ENCODE peak calls at places on chromosomes 11 and 22, in eight cellular contexts. One of them, this sample, is unnamed.
A peak's percentile ranks its signal among the peaks of the same experiment; 100 is the strongest.

GRCh38 chr11:134802116-134802515 is 390.1 kb upstream of the B3GAT1 start:
- DNase-seq in right atrium auricular region: no peak
- DNase-seq in Calu3: no peak
- DNase-seq in CD4-positive, alpha-beta T cell: no peak
- DNase-seq in AG09309: no peak
- DNase-seq in kidney: no peak
- DNase-seq in sigmoid colon: no peak
- DNase-seq in tibial artery: no peak
- DNase-seq in this sample: peak; percentile 33

GRCh38 chr11:103585911-103586310 is 450.5 kb upstream of the DDI1 start:
- DNase-seq in right atrium auricular region: no peak
- DNase-seq in Calu3: no peak
- DNase-seq in CD4-positive, alpha-beta T cell: no peak
- DNase-seq in AG09309: no peak
- DNase-seq in kidney: no peak
- DNase-seq in sigmoid colon: no peak
- DNase-seq in tibial artery: no peak
- DNase-seq in this sample: no peak

GRCh38 chr11:70759846-70760245 is 361.5 kb downstream of the CTTN start:
- DNase-seq in right atrium auricular region: no peak
- DNase-seq in Calu3: no peak
- DNase-seq in CD4-positive, alpha-beta T cell: no peak
- DNase-seq in AG09309: no peak
- DNase-seq in kidney: no peak
- DNase-seq in sigmoid colon: peak; percentile 28
- DNase-seq in tibial artery: no peak
- DNase-seq in this sample: no peak

GRCh38 chr22:23709107-23709506 is 18.3 kb downstream of the RGL4 start:
- DNase-seq in right atrium auricular region: no peak
- DNase-seq in Calu3: no peak
- DNase-seq in CD4-positive, alpha-beta T cell: no peak
- DNase-seq in AG09309: no peak
- DNase-seq in kidney: no peak
- DNase-seq in sigmoid colon: no peak
- DNase-seq in tibial artery: no peak
- DNase-seq in this sample: no peak

GRCh38 chr11:6655020-6655789 is 404 bp downstream of the DCHS1 start:
- DNase-seq in right atrium auricular region: peak; percentile 78
- DNase-seq in Calu3: no peak
- DNase-seq in CD4-positive, alpha-beta T cell: peak; percentile 36
- DNase-seq in AG09309: no peak
- DNase-seq in kidney: peak; percentile 78
- DNase-seq in sigmoid colon: peak; percentile 74
- DNase-seq in tibial artery: peak; percentile 53
- DNase-seq in this sample: peak; percentile 62

GRCh38 chr11:92653448-92653847 is 316.0 kb upstream of the MTNR1B start:
- DNase-seq in right atrium auricular region: no peak
- DNase-seq in Calu3: no peak
- DNase-seq in CD4-positive, alpha-beta T cell: no peak
- DNase-seq in AG09309: no peak
- DNase-seq in kidney: no peak
- DNase-seq in sigmoid colon: no peak
- DNase-seq in tibial artery: no peak
- DNase-seq in this sample: no peak

GRCh38 chr11:116725434-116726221 is 47.2 kb downstream of the BUD13 start:
- DNase-seq in right atrium auricular region: no peak
- DNase-seq in Calu3: no peak
- DNase-seq in CD4-positive, alpha-beta T cell: no peak
- DNase-seq in AG09309: no peak
- DNase-seq in kidney: no peak
- DNase-seq in sigmoid colon: no peak
- DNase-seq in tibial artery: no peak
- DNase-seq in this sample: peak; percentile 27

GRCh38 chr11:40166892-40167291 is 1292.6 kb downstream of the LRRC4C start:
- DNase-seq in right atrium auricular region: no peak
- DNase-seq in Calu3: no peak
- DNase-seq in CD4-positive, alpha-beta T cell: no peak
- DNase-seq in AG09309: no peak
- DNase-seq in kidney: no peak
- DNase-seq in sigmoid colon: no peak
- DNase-seq in tibial artery: no peak
- DNase-seq in this sample: no peak

GRCh38 chr11:64094463-64095223 is 58.9 kb downstream of the FLRT1 start:
- DNase-seq in right atrium auricular region: no peak
- DNase-seq in Calu3: peak; percentile 81
- DNase-seq in CD4-positive, alpha-beta T cell: no peak
- DNase-seq in AG09309: no peak
- DNase-seq in kidney: no peak
- DNase-seq in sigmoid colon: peak; percentile 83
- DNase-seq in tibial artery: no peak
- DNase-seq in this sample: no peak

GRCh38 chr11:22479986-22480740 is 142.0 kb downstream of the SLC17A6 start:
- DNase-seq in right atrium auricular region: no peak
- DNase-seq in Calu3: no peak
- DNase-seq in CD4-positive, alpha-beta T cell: no peak
- DNase-seq in AG09309: no peak
- DNase-seq in kidney: no peak
- DNase-seq in sigmoid colon: no peak
- DNase-seq in tibial artery: no peak
- DNase-seq in this sample: no peak

GRCh38 chr22:19815093-19815822 is 39.4 kb downstream of the GNB1L start:
- DNase-seq in right atrium auricular region: peak; percentile 36
- DNase-seq in Calu3: no peak
- DNase-seq in CD4-positive, alpha-beta T cell: no peak
- DNase-seq in AG09309: no peak
- DNase-seq in kidney: no peak
- DNase-seq in sigmoid colon: no peak
- DNase-seq in tibial artery: no peak
- DNase-seq in this sample: no peak

GRCh38 chr11:6354651-6355485 is 34.6 kb upstream of the CAVIN3 start:
- DNase-seq in right atrium auricular region: no peak
- DNase-seq in Calu3: no peak
- DNase-seq in CD4-positive, alpha-beta T cell: no peak
- DNase-seq in AG09309: no peak
- DNase-seq in kidney: no peak
- DNase-seq in sigmoid colon: no peak
- DNase-seq in tibial artery: no peak
- DNase-seq in this sample: no peak

GRCh38 chr11:10893713-10894112 is 35.9 kb upstream of the ZBED5 start:
- DNase-seq in right atrium auricular region: no peak
- DNase-seq in Calu3: no peak
- DNase-seq in CD4-positive, alpha-beta T cell: no peak
- DNase-seq in AG09309: peak; percentile 55
- DNase-seq in kidney: no peak
- DNase-seq in sigmoid colon: no peak
- DNase-seq in tibial artery: no peak
- DNase-seq in this sample: no peak

GRCh38 chr11:33701831-33702230 is 1.2 kb upstream of the C11orf91 start:
- DNase-seq in right atrium auricular region: no peak
- DNase-seq in Calu3: peak; percentile 57
- DNase-seq in CD4-positive, alpha-beta T cell: no peak
- DNase-seq in AG09309: no peak
- DNase-seq in kidney: no peak
- DNase-seq in sigmoid colon: no peak
- DNase-seq in tibial artery: no peak
- DNase-seq in this sample: no peak

GRCh38 chr22:49598338-49598737 is 229.3 kb downstream of the BRD1 start:
- DNase-seq in right atrium auricular region: no peak
- DNase-seq in Calu3: no peak
- DNase-seq in CD4-positive, alpha-beta T cell: no peak
- DNase-seq in AG09309: no peak
- DNase-seq in kidney: no peak
- DNase-seq in sigmoid colon: peak; percentile 33
- DNase-seq in tibial artery: no peak
- DNase-seq in this sample: no peak

GRCh38 chr11:11913395-11913794 is 71.6 kb downstream of the USP47 start:
- DNase-seq in right atrium auricular region: no peak
- DNase-seq in Calu3: no peak
- DNase-seq in CD4-positive, alpha-beta T cell: no peak
- DNase-seq in AG09309: no peak
- DNase-seq in kidney: no peak
- DNase-seq in sigmoid colon: no peak
- DNase-seq in tibial artery: no peak
- DNase-seq in this sample: no peak

DNA sequence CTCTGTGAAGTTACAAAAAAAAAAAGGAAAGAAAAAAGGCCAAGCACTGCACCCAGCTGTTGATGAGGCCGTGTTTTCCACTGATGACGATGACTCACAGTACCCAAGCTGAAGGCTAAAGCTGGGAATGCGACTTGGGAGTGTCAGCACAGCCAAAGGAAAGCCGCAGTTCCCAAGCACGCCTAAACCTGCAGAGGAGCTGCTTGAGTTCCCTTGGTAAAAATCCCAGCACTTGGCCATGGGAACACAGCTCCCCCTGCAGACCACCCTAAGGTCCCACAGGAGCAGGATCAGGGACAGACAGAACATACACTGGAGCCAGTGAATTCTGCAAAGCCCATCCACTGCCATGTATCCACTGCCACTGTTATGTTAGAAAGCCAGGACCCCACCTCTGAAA is 39.9 kb downstream of the SERGEF start:
- DNase-seq in right atrium auricular region: no peak
- DNase-seq in Calu3: peak; percentile 32
- DNase-seq in CD4-positive, alpha-beta T cell: no peak
- DNase-seq in AG09309: peak; percentile 85
- DNase-seq in kidney: no peak
- DNase-seq in sigmoid colon: peak; percentile 75
- DNase-seq in tibial artery: peak; percentile 31
- DNase-seq in this sample: peak; percentile 66
- TF ChIP-seq CTCF in right atrium auricular region: peak; percentile 72
- TF ChIP-seq CTCF in Calu3: no peak
- TF ChIP-seq CTCF in CD4-positive, alpha-beta T cell: no peak
- TF ChIP-seq CTCF in AG09309: peak; percentile 92
- TF ChIP-seq CTCF in kidney: peak; percentile 53
- TF ChIP-seq CTCF in sigmoid colon: peak; percentile 35
- TF ChIP-seq CTCF in tibial artery: peak; percentile 36
- TF ChIP-seq CTCF in this sample: peak; percentile 69

GRCh38 chr11:61567286-61568061 is 13.4 kb downstream of the SYT7 start:
- DNase-seq in right atrium auricular region: peak; percentile 74
- DNase-seq in Calu3: peak; percentile 86
- DNase-seq in CD4-positive, alpha-beta T cell: peak; percentile 63
- DNase-seq in AG09309: peak; percentile 20
- DNase-seq in kidney: peak; percentile 91
- DNase-seq in sigmoid colon: peak; percentile 79
- DNase-seq in tibial artery: peak; percentile 63
- DNase-seq in this sample: peak; percentile 98
- TF ChIP-seq CTCF in right atrium auricular region: peak; percentile 68
- TF ChIP-seq CTCF in Calu3: peak; percentile 84
- TF ChIP-seq CTCF in CD4-positive, alpha-beta T cell: no peak
- TF ChIP-seq CTCF in AG09309: peak; percentile 15
- TF ChIP-seq CTCF in kidney: peak; percentile 40
- TF ChIP-seq CTCF in sigmoid colon: no peak
- TF ChIP-seq CTCF in tibial artery: no peak
- TF ChIP-seq CTCF in this sample: peak; percentile 100

GRCh38 chr11:749731-750130 is 2.5 kb downstream of the TALDO1 start:
- DNase-seq in right atrium auricular region: no peak
- DNase-seq in Calu3: no peak
- DNase-seq in CD4-positive, alpha-beta T cell: no peak
- DNase-seq in AG09309: no peak
- DNase-seq in kidney: no peak
- DNase-seq in sigmoid colon: no peak
- DNase-seq in tibial artery: no peak
- DNase-seq in this sample: no peak

GRCh38 chr11:748007-748359 is 719 bp downstream of the TALDO1 start:
- DNase-seq in right atrium auricular region: no peak
- DNase-seq in Calu3: no peak
- DNase-seq in CD4-positive, alpha-beta T cell: no peak
- DNase-seq in AG09309: no peak
- DNase-seq in kidney: peak; percentile 76
- DNase-seq in sigmoid colon: peak; percentile 64
- DNase-seq in tibial artery: no peak
- DNase-seq in this sample: no peak

GRCh38 chr11:742571-743201 is 4.6 kb upstream of the TALDO1 start:
- DNase-seq in right atrium auricular region: no peak
- DNase-seq in Calu3: no peak
- DNase-seq in CD4-positive, alpha-beta T cell: no peak
- DNase-seq in AG09309: no peak
- DNase-seq in kidney: no peak
- DNase-seq in sigmoid colon: no peak
- DNase-seq in tibial artery: no peak
- DNase-seq in this sample: no peak

GRCh38 chr11:746289-747175 is 732 bp upstream of the TALDO1 start:
- DNase-seq in right atrium auricular region: no peak
- DNase-seq in Calu3: no peak
- DNase-seq in CD4-positive, alpha-beta T cell: peak; percentile 27
- DNase-seq in AG09309: no peak
- DNase-seq in kidney: no peak
- DNase-seq in sigmoid colon: peak; percentile 65
- DNase-seq in tibial artery: no peak
- DNase-seq in this sample: no peak

DNA sequence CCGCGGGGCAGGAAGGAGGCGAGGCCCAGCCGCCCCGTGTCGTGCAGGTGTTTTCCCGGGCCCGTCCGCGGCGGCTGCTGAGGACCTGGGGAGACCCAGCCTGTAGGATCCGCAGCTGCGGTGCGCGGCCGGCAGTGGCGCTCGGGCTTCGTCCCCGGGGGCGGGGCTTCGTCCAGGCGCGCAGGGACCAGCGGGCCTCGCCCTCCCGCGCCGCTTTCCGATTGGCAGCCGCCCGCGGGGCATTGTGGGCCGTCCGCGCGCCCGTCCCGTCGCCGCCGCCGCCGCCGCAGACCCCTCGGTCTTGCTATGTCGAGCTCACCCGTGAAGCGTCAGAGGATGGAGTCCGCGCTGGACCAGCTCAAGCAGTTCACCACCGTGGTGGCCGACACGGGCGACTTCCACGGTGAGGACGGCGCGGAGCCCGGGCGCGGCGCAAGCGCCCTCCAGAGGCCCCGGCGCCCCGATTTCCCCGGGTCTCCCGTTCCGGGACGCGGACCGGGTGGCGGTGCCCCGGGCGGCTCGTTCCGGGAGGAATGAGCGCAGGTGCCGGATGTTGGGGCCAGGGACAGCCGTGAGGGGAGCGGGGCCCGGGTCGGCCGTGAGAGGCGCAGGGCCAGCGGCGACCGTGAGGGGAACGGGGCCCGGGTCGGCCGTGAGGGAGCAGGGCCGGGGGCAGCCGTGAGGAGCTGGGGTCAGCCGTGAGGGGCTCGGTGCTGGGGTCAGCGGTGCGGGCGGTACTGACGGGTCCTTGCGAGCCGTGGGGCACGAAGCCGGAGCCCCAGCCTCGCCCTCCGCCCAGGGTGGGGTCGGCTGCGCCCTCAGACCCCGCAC is at the start of gene TALDO1:
- DNase-seq in right atrium auricular region: peak; percentile 88
- DNase-seq in Calu3: peak; percentile 98
- DNase-seq in CD4-positive, alpha-beta T cell: peak; percentile 81
- DNase-seq in AG09309: peak; percentile 10
- DNase-seq in kidney: peak; percentile 97
- DNase-seq in sigmoid colon: peak; percentile 95
- DNase-seq in tibial artery: peak; percentile 86
- DNase-seq in this sample: peak; percentile 96
- TF ChIP-seq CTCF in right atrium auricular region: peak; percentile 43
- TF ChIP-seq CTCF in Calu3: no peak
- TF ChIP-seq CTCF in CD4-positive, alpha-beta T cell: peak; percentile 23
- TF ChIP-seq CTCF in AG09309: peak; percentile 16
- TF ChIP-seq CTCF in kidney: peak; percentile 44
- TF ChIP-seq CTCF in sigmoid colon: peak; percentile 20
- TF ChIP-seq CTCF in tibial artery: peak; percentile 20
- TF ChIP-seq CTCF in this sample: no peak

GRCh38 chr22:29700949-29701927 is 18.6 kb upstream of the CABP7 start:
- DNase-seq in right atrium auricular region: no peak
- DNase-seq in Calu3: peak; percentile 66
- DNase-seq in CD4-positive, alpha-beta T cell: no peak
- DNase-seq in AG09309: no peak
- DNase-seq in kidney: no peak
- DNase-seq in sigmoid colon: no peak
- DNase-seq in tibial artery: no peak
- DNase-seq in this sample: no peak
- TF ChIP-seq CTCF in right atrium auricular region: no peak
- TF ChIP-seq CTCF in Calu3: peak; percentile 29
- TF ChIP-seq CTCF in CD4-positive, alpha-beta T cell: no peak
- TF ChIP-seq CTCF in AG09309: no peak
- TF ChIP-seq CTCF in kidney: no peak
- TF ChIP-seq CTCF in sigmoid colon: no peak
- TF ChIP-seq CTCF in tibial artery: no peak
- TF ChIP-seq CTCF in this sample: no peak

This sample was measured in nephron progenitor cell.